ENCODE peak calls at places on chromosome 12, in eight cellular contexts. J, Z, F, I, N, G, L and O are unnamed samples.

GRCh38 chr12:62933871-62934798 is 815 bp downstream of the PPM1H start:
- DNase-seq in J (peak), Z (peak), F (no peak), I (peak), N (peak), G (peak), L (no peak), O (peak)

GRCh38 chr12:106081606-106082005 is 57.1 kb downstream of the NUAK1 start:
- DNase-seq in J (no peak), Z (no peak), F (no peak), I (no peak), N (no peak), G (peak), L (no peak), O (no peak)

GRCh38 chr12:56326533-56326932 is 7.3 kb downstream of the PAN2 start:
- DNase-seq in J (no peak), Z (no peak), F (no peak), I (no peak), N (no peak), G (no peak), L (no peak), O (no peak)

GRCh38 chr12:51326762-51327439 is 2.9 kb upstream of the BIN2 start:
- DNase-seq in J (no peak), Z (no peak), F (no peak), I (no peak), N (no peak), G (peak), L (no peak), O (peak)

GRCh38 chr12:61138381-61138759 is 1121.8 kb upstream of the USP15 start:
- DNase-seq in J (no peak), Z (no peak), F (no peak), I (no peak), N (no peak), G (no peak), L (no peak), O (no peak)

GRCh38 chr12:120971299-120972180 is 6.8 kb upstream of the HNF1A start:
- DNase-seq in J (no peak), Z (no peak), F (peak), I (no peak), N (no peak), G (peak), L (peak), O (peak)

GRCh38 chr12:69516950-69517349 is 46.8 kb downstream of the FRS2 start:
- DNase-seq in J (no peak), Z (no peak), F (no peak), I (no peak), N (no peak), G (no peak), L (no peak), O (no peak)

GRCh38 chr12:24861751-24862575 is 86.9 kb downstream of the BCAT1 start:
- DNase-seq in J (no peak), Z (no peak), F (no peak), I (no peak), N (no peak), G (peak), L (no peak), O (peak)

GRCh38 chr12:55385911-55386310 is 14.4 kb upstream of the OR6C65 start:
- DNase-seq in J (peak), Z (no peak), F (no peak), I (no peak), N (no peak), G (no peak), L (no peak), O (no peak)

GRCh38 chr12:90338365-90338764 is 616.6 kb downstream of the CCER1 start:
- DNase-seq in J (no peak), Z (no peak), F (no peak), I (no peak), N (no peak), G (no peak), L (no peak), O (no peak)

GRCh38 chr12:80935076-80935475 is 2.7 kb downstream of the LIN7A start:
- DNase-seq in J (no peak), Z (no peak), F (no peak), I (no peak), N (no peak), G (no peak), L (no peak), O (no peak)

GRCh38 chr12:48991247-48992050 is 7.7 kb downstream of the DDN start:
- DNase-seq in J (no peak), Z (no peak), F (no peak), I (no peak), N (no peak), G (no peak), L (no peak), O (no peak)

GRCh38 chr12:31369712-31370521 is 44.0 kb upstream of the SINHCAF start:
- DNase-seq in J (peak), Z (no peak), F (no peak), I (peak), N (peak), G (peak), L (no peak), O (peak)

GRCh38 chr12:131356485-131356884 is 354.4 kb upstream of the SFSWAP start:
- DNase-seq in J (no peak), Z (no peak), F (no peak), I (no peak), N (no peak), G (no peak), L (no peak), O (no peak)

GRCh38 chr12:122190842-122191668 is 8.1 kb downstream of the LRRC43 start:
- DNase-seq in J (peak), Z (peak), F (peak), I (peak), N (peak), G (peak), L (peak), O (peak)

GRCh38 chr12:125061229-125061628 is 4.0 kb upstream of the AACS start:
- DNase-seq in J (no peak), Z (no peak), F (no peak), I (no peak), N (no peak), G (no peak), L (no peak), O (no peak)

GRCh38 chr12:126493366-126494108 is 1428.3 kb downstream of the AACS start:
- DNase-seq in J (no peak), Z (no peak), F (no peak), I (no peak), N (no peak), G (no peak), L (no peak), O (peak)

GRCh38 chr12:52171950-52172512 is 19.8 kb downstream of the KRT80 start:
- DNase-seq in J (peak), Z (no peak), F (no peak), I (no peak), N (peak), G (peak), L (no peak), O (no peak)

GRCh38 chr12:57470286-57470969 is 9.2 kb downstream of the ARHGAP9 start:
- DNase-seq in J (no peak), Z (no peak), F (no peak), I (no peak), N (no peak), G (no peak), L (no peak), O (no peak)

GRCh38 chr12:102407776-102408486 is 72.4 kb downstream of the IGF1 start:
- DNase-seq in J (no peak), Z (no peak), F (no peak), I (no peak), N (no peak), G (peak), L (no peak), O (no peak)

GRCh38 chr12:4300870-4301269 is 20.1 kb upstream of the TIGAR start:
- DNase-seq in J (no peak), Z (no peak), F (no peak), I (no peak), N (no peak), G (no peak), L (no peak), O (no peak)

GRCh38 chr12:54301428-54302045 is 722 bp upstream of the NFE2 start:
- DNase-seq in J (peak), Z (no peak), F (no peak), I (no peak), N (no peak), G (no peak), L (no peak), O (no peak)

GRCh38 chr12:57496822-57497221 is 9.0 kb downstream of the MARS1 start:
- DNase-seq in J (no peak), Z (no peak), F (no peak), I (no peak), N (no peak), G (no peak), L (no peak), O (no peak)

GRCh38 chr12:110002691-110003515 is 3.7 kb downstream of the ANKRD13A start:
- DNase-seq in J (no peak), Z (no peak), F (no peak), I (no peak), N (no peak), G (peak), L (no peak), O (no peak)

GRCh38 chr12:98420403-98420800 is 95.0 kb upstream of the TMPO start:
- DNase-seq in J (no peak), Z (peak), F (no peak), I (no peak), N (no peak), G (no peak), L (no peak), O (no peak)

GRCh38 chr12:22684526-22685118 is 59.7 kb downstream of the ETNK1 start:
- DNase-seq in J (no peak), Z (no peak), F (no peak), I (no peak), N (no peak), G (peak), L (no peak), O (peak)

GRCh38 chr12:111431772-111432171 is 26.0 kb downstream of the SH2B3 start:
- DNase-seq in J (no peak), Z (no peak), F (no peak), I (no peak), N (no peak), G (no peak), L (no peak), O (peak)

GRCh38 chr12:95083938-95084337 is 10.5 kb upstream of the NR2C1 start:
- DNase-seq in J (no peak), Z (no peak), F (no peak), I (no peak), N (peak), G (peak), L (no peak), O (peak)

GRCh38 chr12:132600048-132601032 is 10.0 kb downstream of the LRCOL1 start:
- DNase-seq in J (peak), Z (peak), F (no peak), I (peak), N (peak), G (peak), L (no peak), O (peak)

GRCh38 chr12:57485695-57486094 is 2.2 kb upstream of the MARS1 start:
- DNase-seq in J (no peak), Z (no peak), F (no peak), I (no peak), N (no peak), G (no peak), L (no peak), O (no peak)

GRCh38 chr12:1927751-1928351 is 9.4 kb upstream of the CACNA2D4 start:
- DNase-seq in J (peak), Z (no peak), F (no peak), I (peak), N (no peak), G (no peak), L (no peak), O (peak)

GRCh38 chr12:47797432-47797831 is 22.3 kb downstream of the HDAC7 start:
- DNase-seq in J (peak), Z (no peak), F (no peak), I (no peak), N (peak), G (no peak), L (no peak), O (no peak)

GRCh38 chr12:65462506-65462905 is 184.0 kb downstream of the MSRB3 start:
- DNase-seq in J (no peak), Z (no peak), F (no peak), I (no peak), N (peak), G (no peak), L (no peak), O (no peak)

GRCh38 chr12:54526800-54527630 is 22.4 kb upstream of the PDE1B start:
- DNase-seq in J (peak), Z (no peak), F (peak), I (peak), N (peak), G (peak), L (peak), O (peak)

GRCh38 chr12:122449317-122449716 is 26.8 kb upstream of the CLIP1 start:
- DNase-seq in J (no peak), Z (no peak), F (no peak), I (no peak), N (no peak), G (peak), L (no peak), O (peak)

GRCh38 chr12:88559772-88560171 is 20.5 kb downstream of the KITLG start:
- DNase-seq in J (no peak), Z (no peak), F (no peak), I (no peak), N (no peak), G (no peak), L (no peak), O (no peak)

GRCh38 chr12:57372233-57372632 is 58.6 kb downstream of the R3HDM2 start:
- DNase-seq in J (no peak), Z (no peak), F (no peak), I (no peak), N (no peak), G (peak), L (no peak), O (peak)

GRCh38 chr12:109703684-109704083 is 9.9 kb upstream of the FAM222A start:
- DNase-seq in J (no peak), Z (no peak), F (no peak), I (no peak), N (no peak), G (no peak), L (no peak), O (no peak)